ENCODE peak calls at places on chromosomes 4 and X, in four cellular contexts. U is NCI-H187, Y is OCI-M1, B is progenitor cell of endocrine pancreas. Z is an unnamed sample.

GRCh38 chr4:8774071-8774470 is 97.6 kb downstream of the HMX1 start:
- DNase-seq in Y (no peak), B (no peak), U (no peak), Z (no peak)

GRCh38 chr4:174096456-174096855 is 187.0 kb downstream of the FBXO8 start:
- DNase-seq in U (no peak), Y (no peak), B (no peak), Z (no peak)

GRCh38 chr4:41192136-41192535 is 22.2 kb downstream of the APBB2 start:
- DNase-seq in U (no peak), Y (no peak), B (no peak), Z (peak; percentile 67)

GRCh38 chr4:112118742-112119357 is 26.4 kb upstream of the FAM241A start:
- DNase-seq in B (no peak), Y (peak; percentile 14), U (no peak), Z (no peak)

GRCh38 chr4:74838746-74839370 is 44.5 kb upstream of the BTC start:
- DNase-seq in Y (no peak), U (no peak), B (no peak), Z (peak; percentile 71)

GRCh38 chr4:74364649-74365491 is at the start of gene EREG:
- DNase-seq in U (no peak), B (peak; percentile 20), Y (peak; percentile 85), Z (peak; percentile 49)

GRCh38 chr4:106898621-106899230 is 137.4 kb downstream of the DKK2 start:
- DNase-seq in B (peak; percentile 23), Y (peak; percentile 74), U (no peak), Z (peak; percentile 71)

GRCh38 chrX:19535481-19535880 is 20.2 kb upstream of the MAP3K15 start:
- DNase-seq in B (no peak), Y (peak; percentile 53), U (no peak), Z (peak; percentile 37)

GRCh38 chrX:39261446-39262147 is 460.3 kb downstream of the MID1IP1 start:
- DNase-seq in U (no peak), Y (peak; percentile 54), B (no peak), Z (peak; percentile 19)

GRCh38 chrX:53481093-53481492 is 46.9 kb upstream of the HSD17B10 start:
- DNase-seq in U (no peak), Y (peak; percentile 40), B (no peak), Z (no peak)

GRCh38 chr4:169565606-169566351 is 46.6 kb downstream of the NEK1 start:
- DNase-seq in Y (no peak), B (no peak), U (no peak), Z (peak; percentile 42)

GRCh38 chr4:125433453-125433852 is 118.7 kb downstream of the FAT4 start:
- DNase-seq in U (no peak), B (no peak), Y (no peak), Z (peak; percentile 92)

GRCh38 chr4:124334119-124334518 is 378.4 kb downstream of the ANKRD50 start:
- DNase-seq in Y (peak; percentile 87), B (no peak), U (no peak), Z (peak; percentile 91)

GRCh38 chr4:25938251-25939186 is 24.5 kb downstream of the SMIM20 start:
- DNase-seq in U (no peak), Y (no peak), B (no peak), Z (peak; percentile 72)

GRCh38 chr4:10599574-10599973 is 85.0 kb downstream of the CLNK start:
- DNase-seq in Y (no peak), B (no peak), U (no peak), Z (no peak)

GRCh38 chr4:177339794-177340374 is 30.2 kb downstream of the NEIL3 start:
- DNase-seq in U (no peak), Y (peak; percentile 65), B (no peak), Z (peak; percentile 70)

GRCh38 chr4:157265281-157265680 is 44.8 kb downstream of the GRIA2 start:
- DNase-seq in U (no peak), Y (no peak), B (no peak), Z (no peak)

GRCh38 chr4:85929926-85930325 is 429.9 kb downstream of the MAPK10 start:
- DNase-seq in Y (no peak), U (peak; percentile 44), B (no peak), Z (no peak)

GRCh38 chrX:40108084-40108958 is 10.6 kb upstream of the BCOR start:
- DNase-seq in B (peak; percentile 59), U (no peak), Y (no peak), Z (peak; percentile 65)

GRCh38 chr4:113050361-113050760 is 908 bp downstream of the ANK2 start:
- DNase-seq in B (no peak), U (no peak), Y (no peak), Z (no peak)

GRCh38 chr4:4887426-4887825 is 28.0 kb downstream of the MSX1 start:
- DNase-seq in B (no peak), Y (no peak), U (no peak), Z (no peak)

GRCh38 chr4:70183168-70183939 is 12.2 kb upstream of the ODAM start:
- DNase-seq in B (no peak), U (no peak), Y (peak; percentile 72), Z (peak; percentile 66)

GRCh38 chr4:6198278-6198677 is 2.1 kb downstream of the JAKMIP1 start:
- DNase-seq in Y (no peak), B (no peak), U (no peak), Z (no peak)

GRCh38 chr4:836003-836511 is 10.1 kb upstream of the CPLX1 start:
- DNase-seq in U (no peak), Y (no peak), B (no peak), Z (no peak)

GRCh38 chr4:109398928-109399327 is 34.7 kb upstream of the SEC24B start:
- DNase-seq in Y (no peak), B (no peak), U (no peak), Z (no peak)